ENCODE peak calls at places on chromosomes 2 and 18, in nine cellular contexts. One of them, this sample, is unnamed.

GRCh38 chr2:133490412-133490958 is 77.8 kb downstream of the NCKAP5 start:
- DNase-seq in dorsolateral prefrontal cortex: no peak
- DNase-seq in upper lobe of right lung: no peak
- DNase-seq in HAP-1: no peak
- DNase-seq in right lobe of liver: no peak
- DNase-seq in heart right ventricle: no peak
- DNase-seq in skeletal muscle cell: no peak
- DNase-seq in astrocyte of the spinal cord: no peak
- DNase-seq in cardiac fibroblast: no peak
- DNase-seq in this sample: no peak

GRCh38 chr2:134771313-134771801 is 52.6 kb upstream of the TMEM163 start:
- DNase-seq in upper lobe of right lung: no peak
- DNase-seq in astrocyte of the spinal cord: no peak
- DNase-seq in cardiac fibroblast: no peak
- DNase-seq in skeletal muscle cell: no peak
- DNase-seq in heart right ventricle: no peak
- DNase-seq in dorsolateral prefrontal cortex: no peak
- DNase-seq in HAP-1: no peak
- DNase-seq in right lobe of liver: no peak
- DNase-seq in this sample: no peak

GRCh38 chr2:207334631-207335371 is 169.1 kb upstream of the KLF7 start:
- DNase-seq in HAP-1: no peak
- DNase-seq in cardiac fibroblast: peak; percentile 100
- DNase-seq in upper lobe of right lung: peak; percentile 77
- DNase-seq in heart right ventricle: peak; percentile 60
- DNase-seq in astrocyte of the spinal cord: peak; percentile 99
- DNase-seq in skeletal muscle cell: peak; percentile 97
- DNase-seq in right lobe of liver: no peak
- DNase-seq in dorsolateral prefrontal cortex: no peak
- DNase-seq in this sample: peak; percentile 91

GRCh38 chr2:2507471-2507997 is 176.5 kb upstream of the MYT1L start:
- DNase-seq in upper lobe of right lung: no peak
- DNase-seq in right lobe of liver: no peak
- DNase-seq in astrocyte of the spinal cord: no peak
- DNase-seq in dorsolateral prefrontal cortex: no peak
- DNase-seq in cardiac fibroblast: no peak
- DNase-seq in HAP-1: no peak
- DNase-seq in skeletal muscle cell: no peak
- DNase-seq in heart right ventricle: no peak
- DNase-seq in this sample: no peak

GRCh38 chr2:190637903-190638618 is 10.8 kb upstream of the NAB1 start:
- DNase-seq in cardiac fibroblast: no peak
- DNase-seq in upper lobe of right lung: no peak
- DNase-seq in right lobe of liver: peak; percentile 82
- DNase-seq in dorsolateral prefrontal cortex: peak; percentile 37
- DNase-seq in astrocyte of the spinal cord: no peak
- DNase-seq in heart right ventricle: peak; percentile 54
- DNase-seq in HAP-1: no peak
- DNase-seq in skeletal muscle cell: no peak
- DNase-seq in this sample: no peak

GRCh38 chr2:181673178-181673577 is 7.1 kb downstream of the NEUROD1 start:
- DNase-seq in upper lobe of right lung: no peak
- DNase-seq in astrocyte of the spinal cord: no peak
- DNase-seq in heart right ventricle: no peak
- DNase-seq in cardiac fibroblast: no peak
- DNase-seq in skeletal muscle cell: no peak
- DNase-seq in dorsolateral prefrontal cortex: no peak
- DNase-seq in right lobe of liver: no peak
- DNase-seq in HAP-1: no peak
- DNase-seq in this sample: no peak

GRCh38 chr2:201228271-201228911 is 31.9 kb upstream of the CASP8 start:
- DNase-seq in cardiac fibroblast: peak; percentile 29
- DNase-seq in right lobe of liver: no peak
- DNase-seq in heart right ventricle: no peak
- DNase-seq in skeletal muscle cell: no peak
- DNase-seq in HAP-1: no peak
- DNase-seq in astrocyte of the spinal cord: no peak
- DNase-seq in dorsolateral prefrontal cortex: no peak
- DNase-seq in upper lobe of right lung: no peak
- DNase-seq in this sample: peak; percentile 26

GRCh38 chr18:55546873-55547704 is 40.9 kb downstream of the TCF4 start:
- DNase-seq in cardiac fibroblast: peak; percentile 65
- DNase-seq in astrocyte of the spinal cord: peak; percentile 86
- DNase-seq in skeletal muscle cell: peak; percentile 63
- DNase-seq in heart right ventricle: no peak
- DNase-seq in HAP-1: no peak
- DNase-seq in dorsolateral prefrontal cortex: no peak
- DNase-seq in upper lobe of right lung: no peak
- DNase-seq in right lobe of liver: no peak
- DNase-seq in this sample: no peak

GRCh38 chr2:62254424-62255266 is 58.7 kb downstream of the B3GNT2 start:
- DNase-seq in skeletal muscle cell: no peak
- DNase-seq in astrocyte of the spinal cord: no peak
- DNase-seq in HAP-1: no peak
- DNase-seq in right lobe of liver: no peak
- DNase-seq in cardiac fibroblast: no peak
- DNase-seq in dorsolateral prefrontal cortex: no peak
- DNase-seq in heart right ventricle: no peak
- DNase-seq in upper lobe of right lung: no peak
- DNase-seq in this sample: peak; percentile 63

GRCh38 chr2:105396254-105397024 is 2.4 kb downstream of the FHL2 start:
- DNase-seq in HAP-1: peak; percentile 67
- DNase-seq in upper lobe of right lung: no peak
- DNase-seq in cardiac fibroblast: peak; percentile 99
- DNase-seq in skeletal muscle cell: peak; percentile 86
- DNase-seq in right lobe of liver: no peak
- DNase-seq in astrocyte of the spinal cord: peak; percentile 96
- DNase-seq in heart right ventricle: no peak
- DNase-seq in dorsolateral prefrontal cortex: no peak
- DNase-seq in this sample: peak; percentile 98

GRCh38 chr2:37301408-37301807 is 23.2 kb downstream of the PRKD3 start:
- DNase-seq in right lobe of liver: no peak
- DNase-seq in heart right ventricle: no peak
- DNase-seq in HAP-1: no peak
- DNase-seq in skeletal muscle cell: no peak
- DNase-seq in dorsolateral prefrontal cortex: no peak
- DNase-seq in upper lobe of right lung: no peak
- DNase-seq in cardiac fibroblast: no peak
- DNase-seq in astrocyte of the spinal cord: no peak
- DNase-seq in this sample: no peak

GRCh38 chr2:65471409-65471808 is 39.0 kb upstream of the SPRED2 start:
- DNase-seq in cardiac fibroblast: no peak
- DNase-seq in HAP-1: no peak
- DNase-seq in skeletal muscle cell: no peak
- DNase-seq in upper lobe of right lung: no peak
- DNase-seq in heart right ventricle: no peak
- DNase-seq in right lobe of liver: no peak
- DNase-seq in astrocyte of the spinal cord: no peak
- DNase-seq in dorsolateral prefrontal cortex: no peak
- DNase-seq in this sample: no peak

GRCh38 chr2:8581601-8582041 is 100.2 kb upstream of the ID2 start:
- DNase-seq in dorsolateral prefrontal cortex: no peak
- DNase-seq in HAP-1: no peak
- DNase-seq in skeletal muscle cell: no peak
- DNase-seq in right lobe of liver: no peak
- DNase-seq in heart right ventricle: no peak
- DNase-seq in upper lobe of right lung: no peak
- DNase-seq in cardiac fibroblast: no peak
- DNase-seq in astrocyte of the spinal cord: no peak
- DNase-seq in this sample: no peak

GRCh38 chr2:241050624-241051577 is 51.2 kb downstream of the MTERF4 start:
- DNase-seq in upper lobe of right lung: no peak
- DNase-seq in heart right ventricle: peak; percentile 7
- DNase-seq in HAP-1: no peak
- DNase-seq in astrocyte of the spinal cord: no peak
- DNase-seq in skeletal muscle cell: no peak
- DNase-seq in dorsolateral prefrontal cortex: no peak
- DNase-seq in cardiac fibroblast: no peak
- DNase-seq in right lobe of liver: no peak
- DNase-seq in this sample: no peak

GRCh38 chr2:241049739-241050623 is 51.6 kb downstream of the SNED1 start:
- DNase-seq in skeletal muscle cell: no peak
- DNase-seq in dorsolateral prefrontal cortex: no peak
- DNase-seq in upper lobe of right lung: no peak
- DNase-seq in HAP-1: no peak
- DNase-seq in cardiac fibroblast: no peak
- DNase-seq in heart right ventricle: peak; percentile 16
- DNase-seq in right lobe of liver: no peak
- DNase-seq in astrocyte of the spinal cord: no peak
- DNase-seq in this sample: peak; percentile 15

GRCh38 chr2:241048149-241048948 is 49.9 kb downstream of the SNED1 start:
- DNase-seq in upper lobe of right lung: no peak
- DNase-seq in cardiac fibroblast: no peak
- DNase-seq in astrocyte of the spinal cord: no peak
- DNase-seq in right lobe of liver: no peak
- DNase-seq in dorsolateral prefrontal cortex: no peak
- DNase-seq in skeletal muscle cell: no peak
- DNase-seq in HAP-1: no peak
- DNase-seq in heart right ventricle: no peak
- DNase-seq in this sample: no peak

GRCh38 chr2:241047253-241048010 is 49.0 kb downstream of the SNED1 start:
- DNase-seq in right lobe of liver: no peak
- DNase-seq in cardiac fibroblast: no peak
- DNase-seq in HAP-1: no peak
- DNase-seq in skeletal muscle cell: no peak
- DNase-seq in astrocyte of the spinal cord: no peak
- DNase-seq in dorsolateral prefrontal cortex: no peak
- DNase-seq in upper lobe of right lung: no peak
- DNase-seq in heart right ventricle: no peak
- DNase-seq in this sample: no peak

GRCh38 chr2:241048949-241049343 is 50.5 kb downstream of the SNED1 start:
- DNase-seq in HAP-1: no peak
- DNase-seq in skeletal muscle cell: no peak
- DNase-seq in astrocyte of the spinal cord: no peak
- DNase-seq in cardiac fibroblast: no peak
- DNase-seq in dorsolateral prefrontal cortex: no peak
- DNase-seq in right lobe of liver: no peak
- DNase-seq in heart right ventricle: no peak
- DNase-seq in upper lobe of right lung: no peak
- DNase-seq in this sample: no peak
- H3K4me3 ChIP-seq in HAP-1: no peak overlapping the region
- H3K4me3 ChIP-seq in skeletal muscle cell: no peak overlapping the region
- H3K4me3 ChIP-seq in astrocyte of the spinal cord: no peak overlapping the region
- H3K4me3 ChIP-seq in cardiac fibroblast: no peak overlapping the region
- H3K4me3 ChIP-seq in dorsolateral prefrontal cortex: no peak overlapping the region
- H3K4me3 ChIP-seq in right lobe of liver: no peak overlapping the region
- H3K4me3 ChIP-seq in heart right ventricle: no peak overlapping the region
- H3K4me3 ChIP-seq in upper lobe of right lung: no peak overlapping the region
- H3K4me3 ChIP-seq in this sample: no peak overlapping the region

GRCh38 chr18:46028536-46028891 is 43.5 kb downstream of the PSTPIP2 start:
- DNase-seq in heart right ventricle: no peak
- DNase-seq in astrocyte of the spinal cord: no peak
- DNase-seq in upper lobe of right lung: no peak
- DNase-seq in cardiac fibroblast: no peak
- DNase-seq in dorsolateral prefrontal cortex: no peak
- DNase-seq in skeletal muscle cell: no peak
- DNase-seq in right lobe of liver: no peak
- DNase-seq in HAP-1: no peak
- DNase-seq in this sample: no peak
- H3K4me3 ChIP-seq in heart right ventricle: peak overlapping the region; percentile 54
- H3K4me3 ChIP-seq in astrocyte of the spinal cord: peak overlapping the region; percentile 47
- H3K4me3 ChIP-seq in upper lobe of right lung: peak overlapping the region; percentile 60
- H3K4me3 ChIP-seq in cardiac fibroblast: peak overlapping the region; percentile 53
- H3K4me3 ChIP-seq in dorsolateral prefrontal cortex: peak overlapping the region; percentile 56
- H3K4me3 ChIP-seq in skeletal muscle cell: peak overlapping the region; percentile 54
- H3K4me3 ChIP-seq in right lobe of liver: peak overlapping the region; percentile 35
- H3K4me3 ChIP-seq in HAP-1: no peak overlapping the region
- H3K4me3 ChIP-seq in this sample: no peak overlapping the region

GRCh38 chr2:113861740-113862139 is 28.1 kb upstream of the ACTR3 start:
- DNase-seq in right lobe of liver: no peak
- DNase-seq in HAP-1: no peak
- DNase-seq in upper lobe of right lung: no peak
- DNase-seq in cardiac fibroblast: no peak
- DNase-seq in skeletal muscle cell: no peak
- DNase-seq in heart right ventricle: no peak
- DNase-seq in dorsolateral prefrontal cortex: no peak
- DNase-seq in astrocyte of the spinal cord: no peak
- DNase-seq in this sample: no peak

GRCh38 chr2:113857454-113857853 is 32.4 kb upstream of the ACTR3 start:
- DNase-seq in heart right ventricle: no peak
- DNase-seq in cardiac fibroblast: no peak
- DNase-seq in skeletal muscle cell: no peak
- DNase-seq in HAP-1: no peak
- DNase-seq in dorsolateral prefrontal cortex: no peak
- DNase-seq in right lobe of liver: no peak
- DNase-seq in astrocyte of the spinal cord: no peak
- DNase-seq in upper lobe of right lung: no peak
- DNase-seq in this sample: no peak

GRCh38 chr2:113858764-113859163 is 31.1 kb upstream of the ACTR3 start:
- DNase-seq in upper lobe of right lung: no peak
- DNase-seq in astrocyte of the spinal cord: peak; percentile 86
- DNase-seq in right lobe of liver: no peak
- DNase-seq in dorsolateral prefrontal cortex: no peak
- DNase-seq in cardiac fibroblast: peak; percentile 87
- DNase-seq in skeletal muscle cell: peak; percentile 67
- DNase-seq in HAP-1: no peak
- DNase-seq in heart right ventricle: no peak
- DNase-seq in this sample: peak; percentile 50

DNA sequence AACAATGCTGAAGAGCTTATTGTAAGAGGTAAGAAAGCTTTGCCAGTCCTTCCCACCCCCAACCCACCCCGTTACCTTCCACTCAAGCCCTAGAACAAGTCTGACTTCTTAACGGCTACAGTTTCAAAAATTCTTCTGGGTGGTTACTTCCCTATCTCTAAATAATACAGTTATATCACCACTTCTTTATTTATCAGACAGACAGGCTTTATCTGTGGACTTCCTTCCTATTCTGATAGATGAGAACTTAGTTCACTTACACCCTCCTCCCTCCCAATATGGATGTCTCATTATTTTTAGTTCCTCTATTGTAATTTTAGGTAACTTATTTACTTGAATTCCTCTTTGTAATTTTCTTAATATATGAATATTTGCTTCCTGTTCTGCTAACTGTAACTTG is 26.7 kb upstream of the ACTR3 start:
- DNase-seq in HAP-1: no peak
- DNase-seq in heart right ventricle: no peak
- DNase-seq in dorsolateral prefrontal cortex: no peak
- DNase-seq in upper lobe of right lung: no peak
- DNase-seq in astrocyte of the spinal cord: no peak
- DNase-seq in cardiac fibroblast: no peak
- DNase-seq in skeletal muscle cell: no peak
- DNase-seq in right lobe of liver: no peak
- DNase-seq in this sample: no peak
- H3K4me3 ChIP-seq in HAP-1: no peak overlapping the region
- H3K4me3 ChIP-seq in heart right ventricle: no peak overlapping the region
- H3K4me3 ChIP-seq in dorsolateral prefrontal cortex: no peak overlapping the region
- H3K4me3 ChIP-seq in upper lobe of right lung: no peak overlapping the region
- H3K4me3 ChIP-seq in astrocyte of the spinal cord: no peak overlapping the region
- H3K4me3 ChIP-seq in cardiac fibroblast: no peak overlapping the region
- H3K4me3 ChIP-seq in skeletal muscle cell: no peak overlapping the region
- H3K4me3 ChIP-seq in right lobe of liver: no peak overlapping the region
- H3K4me3 ChIP-seq in this sample: no peak overlapping the region

DNA sequence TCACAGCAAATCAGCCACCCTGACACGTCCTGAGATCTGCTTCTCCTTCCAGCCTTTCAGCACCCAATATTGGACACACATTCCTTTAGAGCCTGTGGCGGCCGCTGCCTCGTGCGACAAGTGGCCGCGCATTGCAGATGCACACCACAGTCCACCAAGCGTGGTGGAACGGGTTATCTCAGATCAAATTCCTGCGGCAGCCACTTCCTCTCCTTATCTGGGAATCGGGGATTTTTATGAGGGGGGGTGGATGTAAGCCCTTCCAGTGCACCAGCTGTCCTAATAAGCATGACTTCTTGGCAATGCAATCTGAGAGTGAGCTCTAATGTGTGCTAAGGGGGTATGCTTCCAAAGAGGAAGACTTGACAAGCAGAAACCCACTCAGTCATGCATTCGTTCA is 18.3 kb upstream of the BMP10 start:
- DNase-seq in astrocyte of the spinal cord: no peak
- DNase-seq in dorsolateral prefrontal cortex: no peak
- DNase-seq in upper lobe of right lung: no peak
- DNase-seq in cardiac fibroblast: peak; percentile 10
- DNase-seq in right lobe of liver: no peak
- DNase-seq in skeletal muscle cell: no peak
- DNase-seq in heart right ventricle: no peak
- DNase-seq in HAP-1: no peak
- DNase-seq in this sample: peak; percentile 79
- H3K4me3 ChIP-seq in astrocyte of the spinal cord: no peak overlapping the region
- H3K4me3 ChIP-seq in dorsolateral prefrontal cortex: no peak overlapping the region
- H3K4me3 ChIP-seq in upper lobe of right lung: no peak overlapping the region
- H3K4me3 ChIP-seq in cardiac fibroblast: no peak overlapping the region
- H3K4me3 ChIP-seq in right lobe of liver: no peak overlapping the region
- H3K4me3 ChIP-seq in skeletal muscle cell: no peak overlapping the region
- H3K4me3 ChIP-seq in heart right ventricle: no peak overlapping the region
- H3K4me3 ChIP-seq in HAP-1: no peak overlapping the region
- H3K4me3 ChIP-seq in this sample: no peak overlapping the region

This sample was measured in trophoblast cell.